ENCODE peak calls at places on chromosomes 7 and 10, in eight cellular contexts. G is MM.1S; V is activated naive CD4-positive, alpha-beta T cell treated with anti-CD3 and anti-CD28 coated beads, Interleukin-2, amount 10 ng/mL, durations not matched to agents 7 days and 5 days; F is activated gamma-delta T cell; E is neuronal stem cell; R is activated CD4-positive, alpha-beta T cell treated with anti-CD3 and anti-CD28 coated beads, Interleukin-2, amount 50 U/mL, for 1 hour; N is LoVo; U is PC-3. O is an unnamed sample.

GRCh38 chr10:93199221-93199681 is 125.6 kb downstream of the CYP26A1 start:
- DNase-seq in U (peak), F (no peak), R (no peak), E (no peak), G (no peak), V (no peak), N (no peak), O (peak)

GRCh38 chr10:3503299-3503698 is 281.7 kb downstream of the KLF6 start:
- DNase-seq in G (no peak), E (no peak), N (no peak), V (no peak), F (no peak), U (no peak), R (no peak), O (no peak)

GRCh38 chr7:50978633-50979215 is 196.0 kb upstream of the GRB10 start:
- DNase-seq in R (no peak), G (no peak), N (no peak), E (no peak), U (peak), F (no peak), V (no peak), O (peak)

GRCh38 chr10:77741746-77742145 is 104.1 kb upstream of the KCNMA1 start:
- DNase-seq in R (no peak), G (no peak), F (no peak), U (no peak), V (no peak), E (no peak), N (no peak), O (no peak)

GRCh38 chr10:125014086-125014830 is 72.3 kb downstream of the ZRANB1 start:
- DNase-seq in E (no peak), U (no peak), G (no peak), N (no peak), V (no peak), R (no peak), F (no peak), O (no peak)

GRCh38 chr10:43344051-43344450 is 27.4 kb upstream of the FXYD4 start:
- DNase-seq in U (peak), F (no peak), G (no peak), E (no peak), V (no peak), N (no peak), R (no peak), O (no peak)

GRCh38 chr10:117503170-117503885 is 39.2 kb upstream of the EMX2 start:
- DNase-seq in V (no peak), G (peak), N (no peak), U (no peak), F (no peak), E (no peak), R (no peak), O (no peak)

GRCh38 chr7:6346581-6346980 is 74.2 kb upstream of the CYTH3 start:
- DNase-seq in V (no peak), E (no peak), G (no peak), R (no peak), U (no peak), N (no peak), F (no peak), O (no peak)

GRCh38 chr7:106795171-106795876 is 69.8 kb upstream of the PIK3CG start:
- DNase-seq in N (no peak), V (no peak), F (no peak), R (no peak), G (no peak), U (no peak), E (no peak), O (no peak)

GRCh38 chr10:47121336-47121735 is 178.7 kb upstream of the GDF10 start:
- DNase-seq in R (no peak), U (no peak), N (no peak), E (no peak), G (no peak), F (no peak), V (no peak), O (no peak)